ENCODE peak calls at places on chromosomes 13 and 19, in six cellular contexts. F is PC-3, Y is GM23248, V is HCT116, H is MM.1S, G is SK-N-SH. X is an unnamed sample. For H3K9me2, the result is how much of the 10 kb centered on the place peaks cover.

GRCh38 chr13:79631260-79631659 is 150.3 kb downstream of the NDFIP2 start:
- DNase-seq in F (peak), Y (peak), V (peak), H (no peak), G (no peak), X (no peak)

GRCh38 chr19:29976151-29976943 is 34.3 kb downstream of the URI1 start:
- DNase-seq in F (no peak), Y (no peak), V (no peak), H (no peak), G (no peak), X (no peak)

GRCh38 chr19:35348909-35349611 is 1.4 kb downstream of the FFAR1 start:
- DNase-seq in F (no peak), Y (no peak), V (no peak), H (no peak), G (no peak), X (peak)

GRCh38 chr13:113342820-113343691 is 20.9 kb downstream of the GRTP1 start:
- DNase-seq in F (no peak), Y (no peak), V (no peak), H (no peak), G (no peak), X (no peak)

GRCh38 chr19:53019684-53020083 is 6.0 kb downstream of the ERVV-1 start:
- DNase-seq in F (no peak), Y (no peak), V (peak), H (no peak), G (no peak), X (peak)

GRCh38 chr19:18612772-18613588 is at the start of gene TMEM59L:
- DNase-seq in F (no peak), Y (peak), V (no peak), H (no peak), G (peak), X (no peak)

GRCh38 chr13:109256866-109257760 is 529.3 kb downstream of the IRS2 start:
- DNase-seq in F (peak), Y (peak), V (peak), H (no peak), G (no peak), X (no peak)

GRCh38 chr19:49744946-49745381 is 18.1 kb downstream of the TSKS start:
- DNase-seq in F (no peak), Y (no peak), V (no peak), H (no peak), G (no peak), X (no peak)

GRCh38 chr13:98827449-98827848 is 75.0 kb upstream of the SLC15A1 start:
- DNase-seq in F (no peak), Y (no peak), V (no peak), H (no peak), G (no peak), X (no peak)

GRCh38 chr19:7547153-7547552 is 11.6 kb downstream of the PNPLA6 start:
- DNase-seq in F (no peak), Y (no peak), V (no peak), H (no peak), G (no peak), X (no peak)

GRCh38 chr19:787551-787950 is 9.7 kb upstream of the PTBP1 start:
- DNase-seq in F (no peak), Y (no peak), V (no peak), H (no peak), G (no peak), X (no peak)

GRCh38 chr19:8444677-8445487 is at the start of gene HNRNPM:
- DNase-seq in F (peak), Y (peak), V (peak), H (peak), G (peak), X (peak)

GRCh38 chr19:31402931-31403330 is 53.7 kb upstream of the TSHZ3 start:
- DNase-seq in F (no peak), Y (peak), V (no peak), H (no peak), G (no peak), X (no peak)

GRCh38 chr19:31413353-31413752 is 64.1 kb upstream of the TSHZ3 start:
- DNase-seq in F (no peak), Y (no peak), V (no peak), H (no peak), G (no peak), X (no peak)

GRCh38 chr19:31406106-31406505 is 56.9 kb upstream of the TSHZ3 start:
- DNase-seq in F (no peak), Y (no peak), V (no peak), H (no peak), G (no peak), X (no peak)

GRCh38 chr19:31408460-31409124 is 59.4 kb upstream of the TSHZ3 start:
- DNase-seq in F (peak), Y (peak), V (no peak), H (no peak), G (no peak), X (no peak)
- H3K9me2 ChIP-seq in F (under half), Y (under half), V (under half), H (under half), G (under half), X (under half)

GRCh38 chr19:4582112-4582553 is 22.6 kb upstream of the SEMA6B start:
- DNase-seq in F (no peak), Y (no peak), V (no peak), H (no peak), G (peak), X (no peak)
- H3K4me3 ChIP-seq in F (no peak), Y (no peak), V (peak), H (no peak), G (no peak), X (no peak)

GRCh38 chr13:46179576-46180368 is 2.2 kb downstream of the LCP1 start:
- DNase-seq in F (no peak), Y (no peak), V (no peak), H (no peak), G (no peak), X (peak)
- H3K9ac ChIP-seq in F (no peak), Y (no peak), V (no peak), H (peak), G (no peak), X (peak)

GRCh38 chr13:35879111-35879510 is 252.1 kb downstream of the DCLK1 start:
- DNase-seq in F (no peak), Y (no peak), V (no peak), H (peak), G (no peak), X (no peak)
- H3K9me2 ChIP-seq in F (under half), Y (under half), V (under half), H (under half), G (under half), X (under half)

DNA sequence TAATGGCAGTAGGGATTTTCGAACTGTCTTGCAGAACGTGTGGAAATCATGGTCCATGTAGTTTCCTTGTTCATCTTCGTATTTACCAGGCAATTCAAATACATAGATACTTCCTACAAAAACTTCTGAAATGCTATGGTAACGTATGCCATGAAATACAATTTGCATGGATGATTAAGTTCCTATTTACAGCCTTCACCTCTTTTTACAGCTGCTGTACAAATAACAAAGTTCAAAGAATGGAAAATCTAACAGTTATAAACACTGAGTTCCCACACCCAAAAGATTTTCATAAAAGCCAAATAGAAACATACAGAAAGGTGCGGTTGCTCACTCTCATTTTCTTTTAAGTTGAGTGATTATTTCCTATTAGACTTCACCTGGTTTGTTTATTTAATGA is 115.8 kb upstream of the TNFSF11 start:
- DNase-seq in F (no peak), Y (no peak), V (no peak), H (no peak), G (no peak), X (no peak)
- H3K4me3 ChIP-seq in F (no peak), Y (no peak), V (no peak), H (no peak), G (no peak), X (no peak)